ENCODE peak calls at places on chromosomes 5 and 9, in six cellular contexts. One of them, this sample, is unnamed.

GRCh38 chr5:1011741-1012315 is 3.2 kb downstream of the NKD2 start:
- DNase-seq in SK-N-SH: no peak
- DNase-seq in HCT116: no peak
- DNase-seq in fibroblast of lung: no peak
- DNase-seq in BJ: no peak
- DNase-seq in cardiac fibroblast: no peak
- DNase-seq in this sample: no peak

GRCh38 chr5:115267617-115268016 is 4.9 kb upstream of the PGGT1B start:
- DNase-seq in SK-N-SH: no peak
- DNase-seq in cardiac fibroblast: no peak
- DNase-seq in HCT116: no peak
- DNase-seq in BJ: no peak
- DNase-seq in fibroblast of lung: peak
- DNase-seq in this sample: no peak

GRCh38 chr9:88236531-88237453 is 98.5 kb upstream of the SPATA31C2 start:
- DNase-seq in cardiac fibroblast: peak
- DNase-seq in fibroblast of lung: peak
- DNase-seq in SK-N-SH: no peak
- DNase-seq in HCT116: no peak
- DNase-seq in BJ: no peak
- DNase-seq in this sample: peak

GRCh38 chr5:61417851-61418250 is 85.8 kb downstream of the ZSWIM6 start:
- DNase-seq in SK-N-SH: no peak
- DNase-seq in cardiac fibroblast: no peak
- DNase-seq in fibroblast of lung: no peak
- DNase-seq in BJ: no peak
- DNase-seq in HCT116: no peak
- DNase-seq in this sample: no peak

GRCh38 chr9:124309665-124310064 is 51.9 kb downstream of the NEK6 start:
- DNase-seq in BJ: peak
- DNase-seq in SK-N-SH: no peak
- DNase-seq in cardiac fibroblast: peak
- DNase-seq in HCT116: peak
- DNase-seq in fibroblast of lung: peak
- DNase-seq in this sample: peak

GRCh38 chr9:38046669-38047300 is 22.2 kb downstream of the SHB start:
- DNase-seq in cardiac fibroblast: peak
- DNase-seq in HCT116: peak
- DNase-seq in SK-N-SH: no peak
- DNase-seq in BJ: no peak
- DNase-seq in fibroblast of lung: peak
- DNase-seq in this sample: no peak

GRCh38 chr9:93207326-93207814 is 23.4 kb downstream of the WNK2 start:
- DNase-seq in cardiac fibroblast: peak
- DNase-seq in HCT116: no peak
- DNase-seq in fibroblast of lung: peak
- DNase-seq in SK-N-SH: peak
- DNase-seq in BJ: peak
- DNase-seq in this sample: peak

GRCh38 chr5:149937610-149938009 is 7.0 kb downstream of the PDE6A start:
- DNase-seq in SK-N-SH: no peak
- DNase-seq in cardiac fibroblast: no peak
- DNase-seq in BJ: no peak
- DNase-seq in fibroblast of lung: no peak
- DNase-seq in HCT116: no peak
- DNase-seq in this sample: no peak

GRCh38 chr9:35538361-35539234 is 48.7 kb downstream of the RUSC2 start:
- DNase-seq in SK-N-SH: peak
- DNase-seq in HCT116: no peak
- DNase-seq in fibroblast of lung: peak
- DNase-seq in BJ: peak
- DNase-seq in cardiac fibroblast: peak
- DNase-seq in this sample: no peak

GRCh38 chr5:150214289-150214688 is 24.4 kb downstream of the SLC6A7 start:
- DNase-seq in SK-N-SH: no peak
- DNase-seq in HCT116: no peak
- DNase-seq in cardiac fibroblast: peak
- DNase-seq in fibroblast of lung: peak
- DNase-seq in BJ: no peak
- DNase-seq in this sample: no peak

GRCh38 chr5:116137544-116138378 is 52.9 kb downstream of the COMMD10 start:
- DNase-seq in BJ: no peak
- DNase-seq in cardiac fibroblast: peak
- DNase-seq in fibroblast of lung: peak
- DNase-seq in SK-N-SH: peak
- DNase-seq in HCT116: peak
- DNase-seq in this sample: peak

GRCh38 chr5:14112998-14113652 is 30.0 kb upstream of the TRIO start:
- DNase-seq in fibroblast of lung: no peak
- DNase-seq in cardiac fibroblast: no peak
- DNase-seq in SK-N-SH: no peak
- DNase-seq in BJ: no peak
- DNase-seq in HCT116: no peak
- DNase-seq in this sample: no peak

GRCh38 chr5:67211926-67212325 is 15.3 kb upstream of the CD180 start:
- DNase-seq in BJ: peak
- DNase-seq in cardiac fibroblast: peak
- DNase-seq in fibroblast of lung: peak
- DNase-seq in SK-N-SH: no peak
- DNase-seq in HCT116: no peak
- DNase-seq in this sample: no peak

GRCh38 chr9:124054671-124055212 is 43.2 kb downstream of the LHX2 start:
- DNase-seq in SK-N-SH: no peak
- DNase-seq in fibroblast of lung: peak
- DNase-seq in BJ: peak
- DNase-seq in cardiac fibroblast: peak
- DNase-seq in HCT116: no peak
- DNase-seq in this sample: peak

GRCh38 chr5:141494761-141495455 is 6.0 kb downstream of the PCDHGC5 start:
- DNase-seq in BJ: no peak
- DNase-seq in cardiac fibroblast: no peak
- DNase-seq in HCT116: no peak
- DNase-seq in SK-N-SH: no peak
- DNase-seq in fibroblast of lung: peak
- DNase-seq in this sample: no peak

GRCh38 chr5:125327676-125328075 is 581.2 kb upstream of the ZNF608 start:
- DNase-seq in HCT116: no peak
- DNase-seq in SK-N-SH: no peak
- DNase-seq in cardiac fibroblast: no peak
- DNase-seq in fibroblast of lung: no peak
- DNase-seq in BJ: no peak
- DNase-seq in this sample: no peak

GRCh38 chr5:40654377-40655006 is 25.2 kb upstream of the PTGER4 start:
- DNase-seq in SK-N-SH: no peak
- DNase-seq in cardiac fibroblast: no peak
- DNase-seq in fibroblast of lung: no peak
- DNase-seq in HCT116: no peak
- DNase-seq in BJ: no peak
- DNase-seq in this sample: no peak

GRCh38 chr9:137114613-137115393 is at the start of gene DPP7:
- DNase-seq in HCT116: no peak
- DNase-seq in cardiac fibroblast: peak
- DNase-seq in fibroblast of lung: no peak
- DNase-seq in BJ: no peak
- DNase-seq in SK-N-SH: peak
- DNase-seq in this sample: no peak

GRCh38 chr9:137111788-137112563 is 2.6 kb downstream of the DPP7 start:
- DNase-seq in fibroblast of lung: no peak
- DNase-seq in BJ: no peak
- DNase-seq in cardiac fibroblast: no peak
- DNase-seq in HCT116: no peak
- DNase-seq in SK-N-SH: no peak
- DNase-seq in this sample: no peak

GRCh38 chr9:137112564-137113384 is 1.8 kb downstream of the DPP7 start:
- DNase-seq in cardiac fibroblast: no peak
- DNase-seq in BJ: no peak
- DNase-seq in fibroblast of lung: no peak
- DNase-seq in SK-N-SH: no peak
- DNase-seq in HCT116: no peak
- DNase-seq in this sample: no peak

GRCh38 chr9:137114220-137114612 is 317 bp downstream of the DPP7 start:
- DNase-seq in fibroblast of lung: no peak
- DNase-seq in BJ: no peak
- DNase-seq in HCT116: no peak
- DNase-seq in cardiac fibroblast: peak
- DNase-seq in SK-N-SH: peak
- DNase-seq in this sample: no peak

DNA sequence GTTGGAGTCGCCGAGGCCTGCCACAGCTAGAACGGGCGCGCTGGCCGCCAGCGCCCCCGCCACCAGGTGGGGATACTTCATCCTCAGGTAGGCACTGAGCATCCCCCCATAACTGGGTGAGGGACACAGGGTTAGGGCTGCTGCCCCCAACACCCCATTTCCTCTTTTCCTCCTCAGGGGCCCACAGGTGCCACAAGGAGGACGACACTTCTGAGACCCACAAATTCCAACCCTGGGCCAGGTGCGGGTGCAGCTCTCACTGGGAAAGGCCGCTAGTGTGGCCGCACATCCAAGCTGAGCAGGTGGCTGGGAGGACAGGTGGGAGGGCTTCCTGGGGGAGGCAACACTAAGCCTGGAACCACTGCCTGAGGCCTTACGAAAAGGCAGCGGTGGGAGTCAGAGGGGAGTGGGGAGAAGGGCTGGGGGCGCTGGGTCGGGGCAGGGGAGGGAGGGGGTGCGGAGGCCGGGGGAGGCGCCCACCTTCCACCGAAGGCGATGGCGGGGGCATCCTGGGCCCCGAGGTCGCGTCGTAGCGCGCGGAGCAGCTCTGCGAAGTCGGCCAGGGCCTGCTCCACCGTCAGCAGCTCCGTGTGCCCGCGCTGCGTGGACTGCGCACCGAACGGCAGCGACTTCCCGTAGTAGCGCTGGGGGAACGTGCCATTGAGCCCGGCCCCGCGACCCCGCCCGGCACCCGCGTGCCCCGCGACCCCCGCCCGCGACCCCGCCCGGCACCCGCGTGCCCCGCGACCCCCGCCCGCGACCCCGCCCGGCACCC is 961 bp downstream of the DPP7 start:
- DNase-seq in fibroblast of lung: no peak
- DNase-seq in cardiac fibroblast: peak
- DNase-seq in SK-N-SH: peak
- DNase-seq in BJ: no peak
- DNase-seq in HCT116: no peak
- DNase-seq in this sample: no peak
- H3K4me3 ChIP-seq in fibroblast of lung: no peak
- H3K4me3 ChIP-seq in cardiac fibroblast: peak
- H3K4me3 ChIP-seq in SK-N-SH: peak
- H3K4me3 ChIP-seq in BJ: peak
- H3K4me3 ChIP-seq in HCT116: peak
- H3K4me3 ChIP-seq in this sample: no peak

GRCh38 chr9:109653470-109653869 is 126.5 kb upstream of the PALM2AKAP2 start:
- DNase-seq in cardiac fibroblast: no peak
- DNase-seq in BJ: no peak
- DNase-seq in fibroblast of lung: no peak
- DNase-seq in SK-N-SH: no peak
- DNase-seq in HCT116: no peak
- DNase-seq in this sample: no peak

GRCh38 chr9:109652112-109652511 is 127.9 kb upstream of the PALM2AKAP2 start:
- DNase-seq in SK-N-SH: no peak
- DNase-seq in BJ: no peak
- DNase-seq in cardiac fibroblast: no peak
- DNase-seq in HCT116: no peak
- DNase-seq in fibroblast of lung: peak
- DNase-seq in this sample: no peak

GRCh38 chr9:109652971-109653370 is 127.0 kb upstream of the PALM2AKAP2 start:
- DNase-seq in cardiac fibroblast: peak
- DNase-seq in HCT116: no peak
- DNase-seq in BJ: no peak
- DNase-seq in SK-N-SH: peak
- DNase-seq in fibroblast of lung: peak
- DNase-seq in this sample: peak
- TF ChIP-seq CTCF in cardiac fibroblast: peak
- TF ChIP-seq CTCF in HCT116: peak
- TF ChIP-seq CTCF in BJ: peak
- TF ChIP-seq CTCF in SK-N-SH: peak
- TF ChIP-seq CTCF in fibroblast of lung: peak
- TF ChIP-seq CTCF in this sample: peak

DNA sequence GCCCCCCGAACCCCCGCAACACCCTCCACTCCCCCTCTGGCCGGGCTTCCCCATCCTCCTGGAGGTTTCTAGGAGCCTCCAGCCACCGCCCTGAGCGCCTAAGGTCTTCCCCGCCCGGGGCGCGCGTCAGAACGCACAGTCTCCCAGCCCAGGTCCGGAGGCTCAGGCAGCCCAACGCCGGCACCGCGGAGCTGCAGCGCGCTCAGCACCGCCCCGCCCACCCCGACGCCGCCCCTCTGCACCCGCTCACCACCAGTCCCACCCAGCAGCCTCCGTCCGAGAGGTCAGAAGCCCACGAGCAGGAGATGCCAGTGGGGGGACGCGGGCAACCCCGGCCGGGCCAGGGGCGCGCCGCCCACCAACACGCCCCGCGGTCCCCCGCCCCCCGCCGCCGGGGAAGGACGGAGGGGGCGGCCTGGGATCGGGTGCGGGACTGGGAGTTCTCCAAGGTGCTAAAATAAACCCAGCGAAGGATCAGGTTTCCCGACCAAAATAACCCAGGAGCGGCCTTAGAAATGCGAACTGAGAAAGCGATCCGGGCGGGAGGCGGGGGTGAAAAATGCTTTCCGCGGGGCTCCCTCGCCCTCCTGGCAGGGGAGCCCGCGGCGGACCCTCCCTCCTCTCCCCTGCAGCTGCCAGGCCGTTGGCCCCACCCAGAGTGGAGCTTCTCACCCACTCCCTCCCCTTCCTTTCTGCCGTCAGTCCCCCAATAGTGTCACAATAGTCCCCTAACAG is 6.5 kb upstream of the FAM78A start:
- DNase-seq in BJ: no peak
- DNase-seq in cardiac fibroblast: no peak
- DNase-seq in HCT116: no peak
- DNase-seq in SK-N-SH: peak
- DNase-seq in fibroblast of lung: peak
- DNase-seq in this sample: peak
- H3K4me3 ChIP-seq in BJ: no peak
- H3K4me3 ChIP-seq in cardiac fibroblast: no peak
- H3K4me3 ChIP-seq in HCT116: no peak
- H3K4me3 ChIP-seq in SK-N-SH: peak
- H3K4me3 ChIP-seq in fibroblast of lung: no peak
- H3K4me3 ChIP-seq in this sample: peak

GRCh38 chr5:76958976-76959767 is 6.3 kb downstream of the CRHBP start:
- DNase-seq in BJ: no peak
- DNase-seq in HCT116: no peak
- DNase-seq in SK-N-SH: no peak
- DNase-seq in cardiac fibroblast: peak
- DNase-seq in fibroblast of lung: peak
- DNase-seq in this sample: peak

GRCh38 chr5:76956033-76956432 is 3.2 kb downstream of the CRHBP start:
- DNase-seq in SK-N-SH: no peak
- DNase-seq in HCT116: no peak
- DNase-seq in fibroblast of lung: no peak
- DNase-seq in cardiac fibroblast: no peak
- DNase-seq in BJ: no peak
- DNase-seq in this sample: no peak

GRCh38 chr5:76954383-76954763 is 1.5 kb downstream of the CRHBP start:
- DNase-seq in HCT116: no peak
- DNase-seq in BJ: no peak
- DNase-seq in cardiac fibroblast: no peak
- DNase-seq in fibroblast of lung: no peak
- DNase-seq in SK-N-SH: peak
- DNase-seq in this sample: no peak

GRCh38 chr5:76952795-76953536 is at the start of gene CRHBP:
- DNase-seq in HCT116: no peak
- DNase-seq in BJ: no peak
- DNase-seq in SK-N-SH: peak
- DNase-seq in cardiac fibroblast: no peak
- DNase-seq in fibroblast of lung: no peak
- DNase-seq in this sample: no peak

GRCh38 chr5:76953551-76954382 is 922 bp downstream of the CRHBP start:
- DNase-seq in SK-N-SH: peak
- DNase-seq in cardiac fibroblast: peak
- DNase-seq in HCT116: no peak
- DNase-seq in BJ: no peak
- DNase-seq in fibroblast of lung: peak
- DNase-seq in this sample: no peak
- TF ChIP-seq CTCF in SK-N-SH: no peak
- TF ChIP-seq CTCF in cardiac fibroblast: no peak
- TF ChIP-seq CTCF in HCT116: no peak
- TF ChIP-seq CTCF in BJ: no peak
- TF ChIP-seq CTCF in fibroblast of lung: no peak
- TF ChIP-seq CTCF in this sample: peak